ENCODE peak calls at places on chromosome X, in seven cellular contexts. E is A549, Z is cardiac muscle cell, Q is right cardiac atrium, O is AG04450, H is Panc1, A is body of pancreas. U is an unnamed sample. For H3K9me3, the result is how much of the 10 kb centered on the place peaks cover.

GRCh38 chrX:117990438-117990837 is 126.2 kb downstream of the KLHL13 start:
- DNase-seq in E (no peak), Z (no peak), Q (no peak), O (peak), H (no peak), A (no peak), U (no peak)

GRCh38 chrX:136920001-136920400 is 39.5 kb upstream of the RBMX start:
- DNase-seq in E (no peak), Z (no peak), Q (no peak), O (no peak), H (no peak), A (no peak), U (no peak)

GRCh38 chrX:107700317-107700774 is 72.0 kb downstream of the PRPS1 start:
- DNase-seq in E (no peak), Z (peak), Q (peak), O (no peak), H (no peak), A (peak), U (peak)

GRCh38 chrX:119145241-119145653 is 17.6 kb upstream of the KIAA1210 start:
- DNase-seq in E (peak), Z (peak), Q (peak), O (no peak), H (no peak), A (no peak), U (no peak)

GRCh38 chrX:53321216-53321942 is 40.0 kb upstream of the IQSEC2 start:
- DNase-seq in E (no peak), Z (no peak), Q (peak), O (no peak), H (no peak), A (peak), U (no peak)

GRCh38 chrX:19956923-19957322 is 33.9 kb downstream of the BCLAF3 start:
- DNase-seq in E (no peak), Z (peak), Q (peak), O (no peak), H (no peak), A (no peak), U (peak)

GRCh38 chrX:48493890-48494364 is 14.9 kb upstream of the PORCN start:
- DNase-seq in E (no peak), Z (peak), Q (no peak), O (no peak), H (no peak), A (peak), U (no peak)

GRCh38 chrX:49186125-49187027 is at the start of gene PRICKLE3:
- DNase-seq in E (peak), Z (peak), Q (peak), O (no peak), H (no peak), A (peak), U (peak)

GRCh38 chrX:130246084-130246483 is 22.6 kb downstream of the ZNF280C start:
- DNase-seq in E (no peak), Z (no peak), Q (no peak), O (no peak), H (no peak), A (no peak), U (no peak)

GRCh38 chrX:139759637-139760036 is 51.7 kb upstream of the MCF2 start:
- DNase-seq in E (peak), Z (peak), Q (no peak), O (no peak), H (peak), A (peak), U (no peak)

GRCh38 chrX:119762718-119763117 is 4.3 kb downstream of the SOWAHD start:
- DNase-seq in E (no peak), Z (peak), Q (no peak), O (no peak), H (no peak), A (no peak), U (no peak)

GRCh38 chrX:53442322-53442631 is 8.1 kb upstream of the HSD17B10 start:
- DNase-seq in E (no peak), Z (no peak), Q (no peak), O (no peak), H (no peak), A (no peak), U (no peak)

GRCh38 chrX:53313746-53314105 is 32.3 kb upstream of the IQSEC2 start:
- DNase-seq in E (no peak), Z (no peak), Q (no peak), O (no peak), H (no peak), A (no peak), U (no peak)

GRCh38 chrX:123989235-123989634 is 27.7 kb downstream of the STAG2 start:
- DNase-seq in E (no peak), Z (no peak), Q (no peak), O (no peak), H (no peak), A (no peak), U (no peak)

DNA sequence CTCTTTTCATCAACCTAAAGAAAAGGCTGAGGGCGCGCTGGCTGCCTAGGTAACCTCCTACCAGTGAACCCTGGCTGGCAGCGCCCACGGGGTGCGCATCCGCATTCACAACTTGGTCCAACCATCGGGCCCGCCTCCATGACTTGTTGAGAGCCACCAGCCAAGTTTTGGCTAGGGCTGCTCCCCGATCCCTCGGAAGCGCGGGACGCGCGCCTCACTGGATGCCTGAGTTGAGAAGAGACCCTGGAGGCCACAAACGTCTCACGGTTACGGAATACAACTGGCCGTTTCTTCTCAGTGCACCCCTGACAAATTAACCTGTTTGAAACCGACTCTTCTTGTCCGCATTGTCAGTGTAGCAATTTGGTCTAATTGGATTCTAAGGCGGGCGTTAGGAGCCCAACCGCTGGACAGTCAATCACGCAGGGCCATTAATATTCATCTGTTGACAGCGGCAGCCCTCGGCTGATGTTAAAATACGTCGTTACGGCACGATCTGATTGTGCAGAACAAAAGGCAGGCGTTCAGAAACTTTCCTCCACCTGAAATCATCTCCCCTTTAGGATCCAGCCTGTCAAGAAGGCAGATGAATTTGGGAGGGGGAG is 1.3 kb downstream of the GPC3 start:
- DNase-seq in E (no peak), Z (no peak), Q (peak), O (no peak), H (no peak), A (no peak), U (no peak)
- H3K4me3 ChIP-seq in E (no peak), Z (peak), Q (no peak), O (no peak), H (no peak), A (no peak), U (no peak)

GRCh38 chrX:25019707-25020390 is 4.1 kb upstream of the ARX start:
- DNase-seq in E (no peak), Z (no peak), Q (no peak), O (no peak), H (no peak), A (no peak), U (no peak)
- H3K9me3 ChIP-seq in E (under half), Z (under half), Q (under half), O (under half), H (under half), A (under half), U (under half)

DNA sequence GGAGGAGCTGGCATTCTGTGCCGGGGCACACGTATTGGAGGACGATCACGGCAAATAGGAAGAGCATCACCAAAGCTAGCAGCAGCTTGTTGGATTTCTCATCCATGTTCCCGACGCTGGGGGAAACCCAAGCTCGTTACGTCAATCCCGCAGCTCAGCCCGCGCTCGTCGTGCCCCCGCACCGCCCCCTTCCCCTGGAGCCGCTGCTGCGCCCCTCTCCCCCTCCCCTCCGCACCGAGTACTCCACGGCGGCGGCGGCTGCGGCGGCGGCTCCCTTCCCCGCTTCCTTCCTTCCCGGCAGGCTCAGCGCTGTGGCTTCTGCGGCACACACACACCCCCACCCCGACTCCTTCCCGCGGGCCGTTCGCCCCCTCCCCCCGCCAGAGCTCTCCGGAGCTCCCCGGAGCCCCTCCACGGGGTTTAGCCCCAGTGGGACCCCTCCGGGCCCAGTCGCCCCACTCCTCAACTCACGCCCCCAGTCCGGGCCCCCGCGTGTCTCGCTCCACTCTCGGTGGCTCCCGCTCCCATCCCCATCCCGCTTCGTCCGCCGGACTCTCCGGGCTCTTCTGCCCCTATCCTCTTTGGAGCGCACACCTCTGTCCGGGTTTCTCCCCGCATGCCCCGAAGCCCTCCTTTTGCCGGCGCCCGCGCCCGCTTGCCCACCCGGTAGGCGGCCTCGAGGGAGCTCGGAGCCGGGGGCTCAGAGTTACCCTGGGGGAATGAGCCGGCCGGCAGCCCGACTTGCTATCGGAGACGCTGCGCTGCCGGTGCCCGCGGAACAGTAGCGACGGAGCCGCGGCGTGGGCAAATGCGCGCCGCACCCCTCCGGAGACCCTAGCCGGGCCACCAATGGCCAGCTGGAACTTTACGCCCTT is 981 bp downstream of the HS6ST2 start:
- DNase-seq in E (no peak), Z (peak), Q (peak), O (no peak), H (no peak), A (peak), U (no peak)
- H3K4me3 ChIP-seq in E (peak), Z (peak), Q (peak), O (no peak), H (peak), A (peak), U (peak)

GRCh38 chrX:69995400-69996101 is 54.2 kb downstream of the AWAT2 start:
- DNase-seq in E (no peak), Z (no peak), Q (no peak), O (no peak), H (no peak), A (no peak), U (no peak)
- H3K9me3 ChIP-seq in E (under half), Z (under half), Q (under half), O (under half), H (under half), A (under half), U (under half)

GRCh38 chrX:153371256-153371655 is 29.9 kb downstream of the PNMA6E start:
- DNase-seq in E (no peak), Z (no peak), Q (no peak), O (no peak), H (no peak), A (no peak), U (no peak)

GRCh38 chrX:153370293-153371055 is 30.7 kb downstream of the PNMA6E start:
- DNase-seq in E (no peak), Z (no peak), Q (no peak), O (no peak), H (no peak), A (no peak), U (no peak)

GRCh38 chrX:153375571-153375970 is 25.6 kb downstream of the PNMA6E start:
- DNase-seq in E (no peak), Z (no peak), Q (no peak), O (no peak), H (no peak), A (no peak), U (no peak)

GRCh38 chrX:153374426-153374825 is 26.7 kb downstream of the PNMA6E start:
- DNase-seq in E (no peak), Z (no peak), Q (no peak), O (no peak), H (no peak), A (no peak), U (no peak)

DNA sequence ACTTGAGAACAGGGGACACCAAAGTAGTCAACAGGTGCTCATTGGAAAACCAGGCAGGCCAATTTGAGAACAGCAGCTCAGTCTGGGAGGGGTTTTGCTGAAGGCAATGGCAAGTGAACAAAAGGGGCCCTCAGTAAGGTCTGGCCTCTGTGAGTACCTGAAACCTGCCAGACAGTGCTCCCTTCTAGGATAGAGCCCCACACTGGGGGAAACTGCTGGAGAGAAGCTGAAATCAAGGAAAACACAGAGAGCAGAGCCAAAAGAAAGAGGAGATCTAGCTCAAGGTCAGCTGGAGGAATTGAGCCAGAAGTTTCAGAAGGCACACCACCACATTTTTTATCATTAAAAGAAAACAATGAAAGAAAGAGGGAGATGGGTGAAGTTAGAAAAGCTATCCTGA is 28.2 kb downstream of the PNMA6E start:
- DNase-seq in E (no peak), Z (no peak), Q (no peak), O (no peak), H (no peak), A (no peak), U (no peak)
- H3K4me3 ChIP-seq in E (no peak), Z (no peak), Q (no peak), O (no peak), H (no peak), A (no peak), U (no peak)

GRCh38 chrX:33741807-33742206 is 390.3 kb downstream of the FAM47A start:
- DNase-seq in E (no peak), Z (no peak), Q (no peak), O (no peak), H (no peak), A (peak), U (no peak)
- H3K9me3 ChIP-seq in E (under half), Z (under half), Q (under half), O (under half), H (under half), A (under half), U (under half)

GRCh38 chrX:131577999-131578734 is 34.3 kb downstream of the OR13H1 start:
- DNase-seq in E (no peak), Z (no peak), Q (no peak), O (no peak), H (no peak), A (no peak), U (no peak)
- H3K4me3 ChIP-seq in E (peak), Z (peak), Q (no peak), O (no peak), H (no peak), A (no peak), U (no peak)